ENCODE peak calls at places on chromosomes 6 and 20, in six cellular contexts. X is foreskin fibroblast, Y is upper lobe of left lung, E is IMR-90, D is neural crest cell, V is astrocyte of the spinal cord. K is an unnamed sample.
A peak's percentile ranks its signal among the peaks of the same experiment; 100 is the strongest.

GRCh38 chr6:33929575-33930288 is 125.9 kb upstream of the MLN start:
- DNase-seq in X (no peak), Y (no peak), E (no peak), D (no peak), V (no peak), K (no peak)

GRCh38 chr20:52484438-52484837 is 292.9 kb upstream of the ZFP64 start:
- DNase-seq in X (no peak), Y (no peak), E (peak; percentile 78), D (no peak), V (peak; percentile 24), K (no peak)

GRCh38 chr6:170037541-170038250 is 253.2 kb downstream of the DLL1 start:
- DNase-seq in X (no peak), Y (peak; percentile 19), E (peak; percentile 1), D (no peak), V (no peak), K (no peak)

GRCh38 chr6:147949981-147950622 is 392.5 kb upstream of the SASH1 start:
- DNase-seq in X (peak; percentile 17), Y (no peak), E (peak; percentile 35), D (no peak), V (peak; percentile 39), K (no peak)

GRCh38 chr6:46097381-46097780 is 32.4 kb upstream of the ENPP4 start:
- DNase-seq in X (no peak), Y (peak; percentile 22), E (no peak), D (no peak), V (no peak), K (no peak)

GRCh38 chr20:2763186-2763585 is 37.2 kb downstream of the CPXM1 start:
- DNase-seq in X (no peak), Y (no peak), E (no peak), D (no peak), V (no peak), K (no peak)

GRCh38 chr6:170091000-170091638 is 199.8 kb downstream of the DLL1 start:
- DNase-seq in X (no peak), Y (peak; percentile 14), E (no peak), D (no peak), V (no peak), K (peak; percentile 14)

GRCh38 chr6:447381-448165 is 56.0 kb downstream of the IRF4 start:
- DNase-seq in X (no peak), Y (no peak), E (no peak), D (no peak), V (no peak), K (no peak)

GRCh38 chr6:84243240-84243639 is 15.8 kb upstream of the CEP162 start:
- DNase-seq in X (no peak), Y (no peak), E (no peak), D (no peak), V (no peak), K (no peak)
- TF ChIP-seq CTCF in X (no peak), Y (no peak), E (no peak), D (no peak), V (no peak), K (no peak)

GRCh38 chr6:5950448-5950847 is 56.3 kb downstream of the NRN1 start:
- DNase-seq in X (no peak), Y (no peak), E (no peak), D (no peak), V (peak; percentile 35), K (no peak)
- TF ChIP-seq CTCF in X (peak; percentile 25), Y (peak; percentile 39), E (no peak), D (peak; percentile 52), V (peak; percentile 50), K (peak; percentile 32)

DNA sequence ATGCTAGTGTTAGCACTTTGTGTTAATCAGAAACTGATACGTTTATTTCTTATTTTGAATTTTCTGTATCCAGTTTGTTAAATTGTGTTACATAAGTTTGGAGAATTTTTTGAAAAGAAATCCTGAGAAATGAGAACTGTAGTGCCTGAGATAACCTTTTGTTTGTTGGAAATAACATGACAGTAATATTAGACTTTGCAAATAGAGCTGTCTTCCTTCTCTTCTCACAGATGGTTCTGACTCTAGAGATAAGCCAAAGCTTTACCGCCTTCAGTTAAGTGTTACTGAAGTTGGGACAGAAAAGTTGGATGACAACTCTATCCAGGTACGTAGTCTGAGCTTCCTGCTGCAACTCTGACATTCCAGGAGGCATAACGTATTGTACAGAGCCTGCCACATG is 69.9 kb downstream of the AFDN start:
- DNase-seq in X (no peak), Y (no peak), E (no peak), D (no peak), V (no peak), K (no peak)
- TF ChIP-seq CTCF in X (no peak), Y (no peak), E (no peak), D (no peak), V (no peak), K (no peak)

GRCh38 chr6:19204445-19204844 is 632.7 kb upstream of the ID4 start:
- DNase-seq in X (no peak), Y (no peak), E (no peak), D (no peak), V (no peak), K (no peak)
- TF ChIP-seq CTCF in X (no peak), Y (no peak), E (no peak), D (no peak), V (no peak), K (no peak)

K was measured in natural killer cell.